ENCODE peak calls at places on chromosomes 11 and 22, in six cellular contexts. I, A, B, V, F and O are unnamed samples.

GRCh38 chr22:42294034-42294985 is 23.9 kb upstream of the TCF20 start:
- DNase-seq in I (peak; percentile 55), A (peak; percentile 42), B (peak; percentile 34), V (peak; percentile 41), F (no peak), O (peak; percentile 47)

GRCh38 chr11:36030707-36031365 is 87.0 kb downstream of the LDLRAD3 start:
- DNase-seq in I (no peak), A (no peak), B (no peak), V (peak; percentile 78), F (no peak), O (peak; percentile 96)

GRCh38 chr22:23537421-23537820 is 42.7 kb downstream of the IGLL1 start:
- DNase-seq in I (no peak), A (no peak), B (no peak), V (no peak), F (no peak), O (no peak)

GRCh38 chr11:72236083-72236697 is 7.8 kb downstream of the PHOX2A start:
- DNase-seq in I (no peak), A (no peak), B (no peak), V (peak; percentile 50), F (no peak), O (no peak)

GRCh38 chr11:23973244-23973643 is 523.6 kb upstream of the LUZP2 start:
- DNase-seq in I (no peak), A (no peak), B (no peak), V (no peak), F (no peak), O (no peak)

GRCh38 chr11:116731097-116731761 is 41.6 kb downstream of the BUD13 start:
- DNase-seq in I (peak; percentile 17), A (no peak), B (no peak), V (peak; percentile 10), F (no peak), O (peak; percentile 26)

GRCh38 chr11:20276661-20277000 is 86.9 kb upstream of the HTATIP2 start:
- DNase-seq in I (no peak), A (no peak), B (no peak), V (no peak), F (no peak), O (no peak)

GRCh38 chr11:30889116-30889765 is 303.1 kb upstream of the MPPED2 start:
- DNase-seq in I (no peak), A (no peak), B (no peak), V (peak; percentile 45), F (no peak), O (peak; percentile 71)

GRCh38 chr11:94997437-94997836 is 23.9 kb downstream of the KDM4D start:
- DNase-seq in I (no peak), A (no peak), B (no peak), V (no peak), F (no peak), O (no peak)

GRCh38 chr11:36012410-36012809 is 68.5 kb downstream of the LDLRAD3 start:
- DNase-seq in I (no peak), A (peak; percentile 75), B (peak; percentile 61), V (peak; percentile 56), F (no peak), O (peak; percentile 48)

GRCh38 chr11:69443138-69443967 is 38.1 kb upstream of the LINC01488 start:
- DNase-seq in I (peak; percentile 97), A (peak; percentile 87), B (peak; percentile 91), V (peak; percentile 94), F (peak; percentile 91), O (peak; percentile 84)

GRCh38 chr11:134040386-134041297 is 28.2 kb upstream of the JAM3 start:
- DNase-seq in I (no peak), A (no peak), B (no peak), V (peak; percentile 90), F (peak; percentile 22), O (peak; percentile 56)

GRCh38 chr11:22491826-22492225 is 133.8 kb downstream of the FANCF start:
- DNase-seq in I (no peak), A (peak; percentile 17), B (no peak), V (peak; percentile 4), F (no peak), O (no peak)

GRCh38 chr11:21511835-21512440 is 680.9 kb upstream of the ANO5 start:
- DNase-seq in I (peak; percentile 43), A (peak; percentile 67), B (no peak), V (no peak), F (peak; percentile 93), O (peak; percentile 27)

GRCh38 chr11:72782081-72782920 is 11.5 kb downstream of the STARD10 start:
- DNase-seq in I (peak; percentile 20), A (no peak), B (no peak), V (no peak), F (no peak), O (no peak)

GRCh38 chr11:36431429-36432092 is 78.5 kb downstream of the TRAF6 start:
- DNase-seq in I (peak; percentile 69), A (peak; percentile 93), B (peak; percentile 78), V (peak; percentile 98), F (no peak), O (peak; percentile 95)

GRCh38 chr11:6319001-6319878 is 1.1 kb downstream of the CAVIN3 start:
- DNase-seq in I (peak; percentile 29), A (peak; percentile 36), B (peak; percentile 60), V (peak; percentile 34), F (no peak), O (peak; percentile 45)

DNA sequence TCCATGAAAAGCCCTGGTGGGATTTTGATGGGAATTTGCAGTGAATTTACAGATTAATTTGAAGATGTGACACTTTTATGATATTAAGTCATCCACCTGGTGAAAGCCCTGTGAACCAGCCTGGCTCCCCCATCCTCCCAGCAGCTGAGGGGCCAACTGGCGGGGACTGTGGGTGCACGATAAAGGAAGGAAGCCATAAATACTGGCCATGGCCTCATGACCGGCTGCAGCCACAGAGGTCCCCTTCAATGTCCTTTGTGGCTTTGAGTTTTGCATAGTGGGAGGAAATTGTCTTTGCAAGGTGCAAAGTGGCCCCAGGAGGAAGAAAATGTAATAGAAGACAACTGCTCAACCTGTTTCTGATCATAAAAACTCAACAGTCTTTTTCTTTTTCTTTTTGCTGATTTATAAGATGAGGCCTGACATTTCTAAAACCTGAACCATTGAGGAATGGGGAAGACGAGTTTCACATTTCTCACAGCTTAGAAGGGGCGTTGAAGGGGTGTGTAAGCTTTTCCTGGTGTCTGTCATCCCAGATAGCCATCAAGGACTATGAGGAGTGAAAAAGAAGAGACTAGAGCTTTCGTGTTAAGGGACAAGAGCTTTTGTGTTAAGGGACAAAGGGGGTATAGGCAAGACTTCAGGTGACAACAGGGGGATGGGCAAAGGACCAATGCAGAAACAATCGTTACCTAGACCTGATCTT is 6.3 kb upstream of the NDUFV1 start:
- DNase-seq in I (no peak), A (no peak), B (no peak), V (no peak), F (peak; percentile 80), O (no peak)
- H3K4me3 ChIP-seq in I (no peak overlapping the region), A (no peak overlapping the region), B (no peak overlapping the region), V (no peak overlapping the region), F (peak overlapping the region; percentile 59), O (no peak overlapping the region)

DNA sequence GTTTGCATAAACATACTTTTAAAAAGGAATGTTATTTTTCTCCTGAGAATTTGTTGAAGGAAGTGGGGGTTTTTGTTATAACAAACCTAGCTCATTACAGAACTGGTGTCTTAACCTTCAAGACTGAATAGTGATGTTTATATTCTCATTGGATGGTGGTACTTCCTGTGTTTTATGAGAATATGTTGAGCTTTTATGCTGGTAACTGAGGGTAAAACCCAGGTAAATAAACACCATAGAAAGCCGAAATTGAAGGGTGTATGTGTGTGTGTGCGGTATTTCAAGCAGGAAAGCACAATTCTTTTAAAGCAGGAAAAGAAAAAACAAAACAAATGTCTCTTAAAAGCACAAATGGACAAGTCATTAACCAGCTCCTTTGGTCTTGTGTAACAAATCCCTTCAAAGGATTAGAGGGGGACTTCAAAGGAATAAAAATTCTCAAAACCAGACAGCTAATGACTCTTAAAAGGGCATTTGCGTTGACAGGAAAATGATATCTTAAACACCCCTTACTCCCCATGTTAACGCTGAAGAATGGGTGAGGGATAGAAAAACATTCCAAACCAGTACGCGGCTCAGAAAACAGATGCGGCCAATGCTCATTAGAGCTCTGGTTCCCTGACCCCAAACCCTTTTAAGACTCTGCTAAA is 23.8 kb downstream of the LMO2 start:
- DNase-seq in I (no peak), A (no peak), B (peak; percentile 75), V (no peak), F (no peak), O (no peak)
- H4K20me1 ChIP-seq in I (no peaks in the 10 kb centered on the region), A (no peaks in the 10 kb centered on the region), B (no peaks in the 10 kb centered on the region), V (no peaks in the 10 kb centered on the region), F (peaks cover 12% of the 10 kb centered on the region), O (no peaks in the 10 kb centered on the region)

DNA sequence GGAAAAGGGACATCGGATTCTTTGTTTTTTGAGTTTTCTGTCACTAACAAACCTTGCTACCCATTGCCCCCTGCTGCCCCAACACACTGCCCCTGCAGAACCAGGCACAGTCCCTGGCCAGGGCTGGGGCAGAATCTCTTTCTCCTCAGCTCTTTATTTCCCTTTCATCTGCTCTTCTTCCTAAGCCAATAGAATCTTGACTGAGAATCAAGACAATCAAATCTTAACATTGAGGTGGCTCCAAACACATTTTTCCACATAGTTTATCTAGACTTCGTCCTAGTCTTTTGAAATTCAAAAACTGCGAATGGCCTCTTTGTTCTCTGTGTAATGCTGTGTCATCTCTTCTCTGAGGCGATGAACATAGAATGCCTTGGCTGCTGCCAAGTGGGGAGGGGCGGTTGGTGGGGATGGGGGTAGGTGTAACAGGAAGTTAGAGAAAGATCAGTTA is 16.1 kb upstream of the NTM start:
- DNase-seq in I (no peak), A (no peak), B (no peak), V (no peak), F (no peak), O (no peak)
- H3K9me3 ChIP-seq in I (no peaks in the 10 kb centered on the region), A (no peaks in the 10 kb centered on the region), B (peaks cover 2% of the 10 kb centered on the region), V (no peaks in the 10 kb centered on the region), F (no peaks in the 10 kb centered on the region), O (no peaks in the 10 kb centered on the region)

DNA sequence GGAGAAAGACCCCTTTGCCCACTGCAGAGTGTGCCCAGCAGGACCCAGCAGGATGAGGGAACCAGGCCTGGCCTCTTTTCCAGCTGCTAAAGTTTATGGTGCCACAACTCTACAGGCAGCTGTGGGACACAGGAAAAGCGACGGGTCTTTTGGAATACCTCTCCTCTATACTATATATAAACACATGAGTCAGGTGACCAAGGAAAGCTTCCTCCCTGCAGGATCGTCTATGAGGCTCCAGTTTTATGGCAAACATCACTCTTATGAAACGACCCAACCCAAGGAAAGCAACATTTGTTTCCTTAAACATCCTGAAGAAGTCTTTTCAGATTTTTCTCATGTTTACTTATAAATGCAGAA is 102.8 kb upstream of the AKIP1 start:
- DNase-seq in I (no peak), A (no peak), B (no peak), V (no peak), F (no peak), O (no peak)
- H3K4me3 ChIP-seq in I (no peak overlapping the region), A (peak overlapping the region; percentile 78), B (no peak overlapping the region), V (no peak overlapping the region), F (no peak overlapping the region), O (peak overlapping the region; percentile 79)

GRCh38 chr22:50438305-50439275 is 36.2 kb downstream of the SBF1 start:
- DNase-seq in I (no peak), A (no peak), B (no peak), V (no peak), F (no peak), O (no peak)

GRCh38 chr22:50436134-50436830 is 38.6 kb downstream of the SBF1 start:
- DNase-seq in I (no peak), A (no peak), B (no peak), V (no peak), F (no peak), O (no peak)

GRCh38 chr22:50437511-50438304 is 37.1 kb downstream of the SBF1 start:
- DNase-seq in I (no peak), A (no peak), B (no peak), V (no peak), F (no peak), O (no peak)

GRCh38 chr22:50435701-50436115 is 39.1 kb downstream of the SBF1 start:
- DNase-seq in I (no peak), A (peak; percentile 39), B (no peak), V (no peak), F (no peak), O (no peak)

GRCh38 chr22:50436841-50437341 is 37.9 kb downstream of the SBF1 start:
- DNase-seq in I (no peak), A (no peak), B (no peak), V (no peak), F (no peak), O (no peak)
- H4K20me1 ChIP-seq in I (peaks cover 13% of the 10 kb centered on the region), A (no peaks in the 10 kb centered on the region), B (no peaks in the 10 kb centered on the region), V (no peaks in the 10 kb centered on the region), F (no peaks in the 10 kb centered on the region), O (no peaks in the 10 kb centered on the region)